ENCODE peak calls at places on chromosomes 6 and 20, in ten cellular contexts. Y, L, B, T, A, M, P, C, V and G are unnamed samples. For H3K27me3, the result is how much of the 10 kb centered on the place peaks cover.

GRCh38 chr6:35385457-35386202 is 43.3 kb downstream of the PPARD start:
- DNase-seq in Y (no peak), L (no peak), B (no peak), T (no peak), A (peak), M (no peak), P (peak), C (peak), V (no peak), G (no peak)

GRCh38 chr6:41712651-41713103 is 22.7 kb downstream of the TFEB start:
- DNase-seq in Y (no peak), L (no peak), B (peak), T (peak), A (peak), M (no peak), P (no peak), C (peak), V (peak), G (no peak)

GRCh38 chr6:167575201-167575696 is 250.4 kb downstream of the TTLL2 start:
- DNase-seq in Y (no peak), L (no peak), B (peak), T (no peak), A (no peak), M (no peak), P (peak), C (no peak), V (no peak), G (no peak)

GRCh38 chr6:26055670-26056582 is 31.3 kb upstream of the HFE start:
- DNase-seq in Y (peak), L (peak), B (peak), T (peak), A (peak), M (peak), P (peak), C (peak), V (peak), G (peak)

GRCh38 chr6:10453596-10453995 is 38.7 kb upstream of the TFAP2A start:
- DNase-seq in Y (no peak), L (no peak), B (no peak), T (no peak), A (no peak), M (no peak), P (no peak), C (no peak), V (no peak), G (no peak)

GRCh38 chr20:36924167-36925045 is 27.1 kb downstream of the SAMHD1 start:
- DNase-seq in Y (no peak), L (no peak), B (no peak), T (no peak), A (no peak), M (no peak), P (peak), C (no peak), V (no peak), G (no peak)

GRCh38 chr6:626236-626635 is 30.7 kb downstream of the HUS1B start:
- DNase-seq in Y (no peak), L (no peak), B (no peak), T (no peak), A (no peak), M (no peak), P (no peak), C (peak), V (no peak), G (no peak)

GRCh38 chr6:147741419-147741818 is 232.9 kb downstream of the SAMD5 start:
- DNase-seq in Y (no peak), L (no peak), B (no peak), T (no peak), A (no peak), M (no peak), P (peak), C (no peak), V (no peak), G (peak)

GRCh38 chr6:142531727-142532126 is 229.9 kb downstream of the ADGRG6 start:
- DNase-seq in Y (no peak), L (no peak), B (no peak), T (no peak), A (no peak), M (no peak), P (peak), C (no peak), V (no peak), G (no peak)

GRCh38 chr20:19777311-19777710 is 19.3 kb downstream of the RIN2 start:
- DNase-seq in Y (no peak), L (no peak), B (no peak), T (no peak), A (no peak), M (no peak), P (no peak), C (no peak), V (no peak), G (no peak)

GRCh38 chr20:49676581-49677291 is 36.9 kb downstream of the B4GALT5 start:
- DNase-seq in Y (no peak), L (no peak), B (no peak), T (no peak), A (peak), M (no peak), P (peak), C (no peak), V (no peak), G (no peak)

GRCh38 chr6:127737768-127738167 is 160.8 kb downstream of the C6orf58 start:
- DNase-seq in Y (no peak), L (no peak), B (no peak), T (no peak), A (peak), M (no peak), P (no peak), C (no peak), V (no peak), G (no peak)

GRCh38 chr6:48078092-48078491 is 32.9 kb downstream of the PTCHD4 start:
- DNase-seq in Y (no peak), L (no peak), B (no peak), T (no peak), A (peak), M (no peak), P (peak), C (no peak), V (no peak), G (no peak)

GRCh38 chr20:45892828-45893500 is 1.8 kb downstream of the CTSA start:
- DNase-seq in Y (no peak), L (no peak), B (no peak), T (no peak), A (no peak), M (no peak), P (no peak), C (no peak), V (no peak), G (no peak)

GRCh38 chr6:75206338-75207210 is 721 bp upstream of the COL12A1 start:
- DNase-seq in Y (no peak), L (no peak), B (peak), T (no peak), A (peak), M (peak), P (peak), C (peak), V (no peak), G (no peak)

GRCh38 chr6:100283288-100283687 is 181.4 kb downstream of the SIM1 start:
- DNase-seq in Y (no peak), L (no peak), B (no peak), T (no peak), A (peak), M (peak), P (peak), C (no peak), V (no peak), G (peak)

GRCh38 chr6:6885521-6886088 is 222.2 kb upstream of the RREB1 start:
- DNase-seq in Y (no peak), L (no peak), B (peak), T (peak), A (no peak), M (no peak), P (peak), C (peak), V (peak), G (no peak)

GRCh38 chr6:134372603-134373281 is 54.8 kb upstream of the SGK1 start:
- DNase-seq in Y (no peak), L (no peak), B (no peak), T (peak), A (peak), M (no peak), P (peak), C (peak), V (no peak), G (no peak)

GRCh38 chr6:106530502-106530901 is 98.8 kb downstream of the RTN4IP1 start:
- DNase-seq in Y (no peak), L (no peak), B (no peak), T (no peak), A (peak), M (no peak), P (peak), C (no peak), V (no peak), G (no peak)

GRCh38 chr6:11744753-11745152 is 33.9 kb downstream of the ADTRP start:
- DNase-seq in Y (no peak), L (no peak), B (no peak), T (peak), A (peak), M (no peak), P (peak), C (peak), V (no peak), G (no peak)

GRCh38 chr20:57145089-57145631 is 121.3 kb downstream of the BMP7 start:
- DNase-seq in Y (no peak), L (no peak), B (no peak), T (no peak), A (no peak), M (no peak), P (no peak), C (no peak), V (no peak), G (no peak)

DNA sequence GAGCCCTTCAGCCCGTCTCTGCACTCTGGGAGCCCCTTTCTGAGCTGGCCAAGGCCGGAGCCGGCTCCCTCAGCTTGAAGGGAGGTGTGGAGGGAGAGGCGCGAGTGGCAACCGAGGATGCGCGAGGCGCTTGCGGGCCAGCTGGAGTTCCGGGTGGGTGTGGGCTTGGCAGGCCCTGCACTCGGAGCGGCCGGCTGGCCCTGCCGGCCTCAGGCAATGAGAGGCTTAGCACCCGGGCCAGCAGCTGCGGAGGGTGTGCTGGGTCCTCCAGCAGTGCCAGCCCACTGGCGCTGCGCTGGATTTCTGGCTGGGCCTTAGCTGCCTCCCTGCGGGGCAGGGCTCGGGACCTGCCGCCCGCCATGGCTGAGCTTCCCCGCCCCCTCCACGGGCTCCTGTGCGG is 49.8 kb downstream of the GMPR start:
- DNase-seq in Y (no peak), L (no peak), B (no peak), T (no peak), A (no peak), M (no peak), P (no peak), C (no peak), V (no peak), G (no peak)
- H3K27me3 ChIP-seq in Y (under half), L (under half), B (under half), T (under half), A (under half), M (under half), P (under half), C (under half), V (under half), G (under half)

GRCh38 chr6:84258268-84258667 is 30.8 kb upstream of the CEP162 start:
- DNase-seq in Y (no peak), L (no peak), B (no peak), T (no peak), A (peak), M (no peak), P (peak), C (no peak), V (no peak), G (no peak)

GRCh38 chr6:84255641-84256040 is 28.2 kb upstream of the CEP162 start:
- DNase-seq in Y (no peak), L (no peak), B (no peak), T (no peak), A (no peak), M (no peak), P (no peak), C (no peak), V (no peak), G (no peak)

GRCh38 chr6:84260926-84261325 is 33.5 kb upstream of the CEP162 start:
- DNase-seq in Y (no peak), L (no peak), B (no peak), T (no peak), A (peak), M (no peak), P (no peak), C (no peak), V (no peak), G (no peak)

GRCh38 chr6:84260186-84260585 is 32.7 kb upstream of the CEP162 start:
- DNase-seq in Y (no peak), L (no peak), B (no peak), T (no peak), A (no peak), M (no peak), P (no peak), C (no peak), V (no peak), G (no peak)

DNA sequence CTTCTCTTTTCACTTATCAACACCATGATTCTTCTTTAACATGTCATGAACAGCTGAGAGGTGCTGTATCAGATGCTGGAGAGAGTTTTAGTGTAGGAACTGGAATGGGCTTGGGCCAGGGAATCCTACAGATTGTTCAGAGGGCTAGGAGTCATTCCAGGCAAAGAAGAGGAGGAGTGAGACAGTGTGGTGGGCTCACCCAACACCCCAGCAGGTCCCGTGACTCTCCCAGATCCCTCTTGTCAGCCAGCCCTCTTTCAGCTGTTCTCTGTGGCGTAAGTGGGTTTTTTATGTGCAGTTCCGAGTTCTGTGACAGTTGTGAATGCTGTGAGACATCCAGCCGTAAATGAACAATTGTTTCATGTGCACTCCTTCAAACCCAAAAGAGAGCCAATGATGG is 31.4 kb upstream of the CEP162 start:
- DNase-seq in Y (no peak), L (no peak), B (no peak), T (no peak), A (no peak), M (no peak), P (peak), C (no peak), V (no peak), G (no peak)
- H3K4me3 ChIP-seq in Y (no peak), L (no peak), B (no peak), T (no peak), A (peak), M (no peak), P (no peak), C (no peak), V (peak), G (no peak)

GRCh38 chr6:30394139-30394538 is 49.2 kb downstream of the RPP21 start:
- DNase-seq in Y (no peak), L (no peak), B (no peak), T (no peak), A (no peak), M (no peak), P (no peak), C (no peak), V (no peak), G (no peak)
- H3K27me3 ChIP-seq in Y (under half), L (half or more), B (under half), T (under half), A (half or more), M (under half), P (half or more), C (under half), V (under half), G (under half)

GRCh38 chr6:36597775-36598174 is 3.6 kb downstream of the SRSF3 start:
- DNase-seq in Y (no peak), L (no peak), B (no peak), T (no peak), A (no peak), M (no peak), P (no peak), C (no peak), V (no peak), G (no peak)

GRCh38 chr6:36600564-36601146 is 6.5 kb downstream of the SRSF3 start:
- DNase-seq in Y (no peak), L (no peak), B (no peak), T (no peak), A (no peak), M (no peak), P (no peak), C (no peak), V (no peak), G (no peak)

GRCh38 chr6:36598739-36599318 is 4.7 kb downstream of the SRSF3 start:
- DNase-seq in Y (no peak), L (no peak), B (no peak), T (no peak), A (no peak), M (no peak), P (no peak), C (no peak), V (no peak), G (no peak)

GRCh38 chr6:36598326-36598725 is 4.2 kb downstream of the SRSF3 start:
- DNase-seq in Y (no peak), L (no peak), B (no peak), T (no peak), A (no peak), M (no peak), P (no peak), C (no peak), V (no peak), G (no peak)

GRCh38 chr6:36599791-36600209 is 5.6 kb downstream of the SRSF3 start:
- DNase-seq in Y (no peak), L (peak), B (peak), T (peak), A (peak), M (peak), P (peak), C (peak), V (no peak), G (no peak)
- H3K4me3 ChIP-seq in Y (no peak), L (peak), B (no peak), T (peak), A (peak), M (peak), P (no peak), C (peak), V (peak), G (peak)

GRCh38 chr6:95636552-95637376 is 59.4 kb downstream of the MANEA start:
- DNase-seq in Y (no peak), L (peak), B (no peak), T (no peak), A (no peak), M (no peak), P (no peak), C (no peak), V (no peak), G (no peak)
- H3K27me3 ChIP-seq in Y (under half), L (under half), B (under half), T (under half), A (under half), M (under half), P (under half), C (under half), V (under half), G (under half)

DNA sequence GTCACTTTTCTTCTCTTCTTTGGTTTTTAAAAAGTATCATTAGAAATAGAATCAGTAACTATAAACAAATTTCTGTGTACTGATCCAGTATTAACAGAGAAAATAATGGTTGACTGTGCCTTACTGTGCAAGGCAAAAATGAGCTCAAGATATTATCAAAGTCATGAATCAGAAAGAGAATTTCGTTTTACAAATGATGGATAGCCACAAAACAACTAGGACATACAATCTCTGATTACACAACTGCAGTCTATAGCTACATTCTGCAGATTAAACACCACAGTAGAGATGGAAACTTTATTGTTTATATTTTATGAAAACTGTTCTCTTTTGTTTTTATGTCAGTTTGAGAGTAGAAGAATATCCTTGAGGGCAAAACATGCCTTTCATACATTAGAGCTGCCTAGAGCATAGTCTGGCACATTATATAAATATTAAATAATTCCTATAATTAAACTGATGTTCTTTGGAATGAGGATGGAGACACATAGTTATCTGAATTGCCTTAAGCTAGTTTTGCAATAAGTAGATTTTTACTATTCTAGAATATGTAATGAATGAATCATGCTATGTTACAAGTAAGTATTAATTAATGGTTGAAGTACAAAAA is 333.1 kb downstream of the LAMA2 start:
- DNase-seq in Y (no peak), L (no peak), B (no peak), T (no peak), A (peak), M (no peak), P (peak), C (no peak), V (no peak), G (no peak)
- H3K4me3 ChIP-seq in Y (no peak), L (no peak), B (no peak), T (no peak), A (no peak), M (no peak), P (no peak), C (no peak), V (no peak), G (no peak)